ENCODE peak calls at places on chromosomes 2 and 18, in five cellular contexts. One of them, this sample, is unnamed.

GRCh38 chr2:65503746-65504145 is 71.3 kb upstream of the SPRED2 start:
- DNase-seq in fibroblast of lung: no peak
- DNase-seq in colonic mucosa: no peak
- DNase-seq in fibroblast of the aortic adventitia: no peak
- DNase-seq in dorsolateral prefrontal cortex: no peak
- DNase-seq in this sample: no peak

GRCh38 chr2:47089083-47089464 is 66.0 kb downstream of the STPG4 start:
- DNase-seq in fibroblast of the aortic adventitia: peak; percentile 53
- DNase-seq in fibroblast of lung: peak; percentile 77
- DNase-seq in dorsolateral prefrontal cortex: no peak
- DNase-seq in colonic mucosa: no peak
- DNase-seq in this sample: peak; percentile 76

GRCh38 chr18:33755918-33756590 is 178.0 kb downstream of the ASXL3 start:
- DNase-seq in colonic mucosa: peak; percentile 25
- DNase-seq in fibroblast of the aortic adventitia: peak; percentile 90
- DNase-seq in fibroblast of lung: peak; percentile 95
- DNase-seq in dorsolateral prefrontal cortex: peak; percentile 86
- DNase-seq in this sample: peak; percentile 33

GRCh38 chr18:11119962-11120361 is 29.4 kb downstream of the PIEZO2 start:
- DNase-seq in colonic mucosa: no peak
- DNase-seq in fibroblast of lung: peak; percentile 39
- DNase-seq in fibroblast of the aortic adventitia: peak; percentile 26
- DNase-seq in dorsolateral prefrontal cortex: no peak
- DNase-seq in this sample: peak; percentile 64

GRCh38 chr2:103669579-103669978 is 907.7 kb downstream of the TMEM182 start:
- DNase-seq in fibroblast of the aortic adventitia: no peak
- DNase-seq in colonic mucosa: no peak
- DNase-seq in dorsolateral prefrontal cortex: no peak
- DNase-seq in fibroblast of lung: peak; percentile 8
- DNase-seq in this sample: no peak

GRCh38 chr2:109239720-109240119 is 110.7 kb downstream of the SH3RF3 start:
- DNase-seq in dorsolateral prefrontal cortex: no peak
- DNase-seq in fibroblast of lung: peak; percentile 86
- DNase-seq in colonic mucosa: no peak
- DNase-seq in fibroblast of the aortic adventitia: peak; percentile 39
- DNase-seq in this sample: no peak

GRCh38 chr2:60565472-60565871 is 12.0 kb upstream of the BCL11A start:
- DNase-seq in colonic mucosa: peak; percentile 44
- DNase-seq in dorsolateral prefrontal cortex: no peak
- DNase-seq in fibroblast of the aortic adventitia: no peak
- DNase-seq in fibroblast of lung: peak; percentile 30
- DNase-seq in this sample: peak; percentile 25

GRCh38 chr2:235666240-235666781 is 172.5 kb downstream of the AGAP1 start:
- DNase-seq in fibroblast of lung: peak; percentile 95
- DNase-seq in colonic mucosa: peak; percentile 70
- DNase-seq in dorsolateral prefrontal cortex: no peak
- DNase-seq in fibroblast of the aortic adventitia: peak; percentile 93
- DNase-seq in this sample: peak; percentile 91

GRCh38 chr2:29064746-29065478 is 9.4 kb downstream of the PCARE start:
- DNase-seq in fibroblast of the aortic adventitia: no peak
- DNase-seq in dorsolateral prefrontal cortex: no peak
- DNase-seq in fibroblast of lung: no peak
- DNase-seq in colonic mucosa: no peak
- DNase-seq in this sample: no peak

GRCh38 chr2:144479659-144480058 is 40.3 kb downstream of the ZEB2 start:
- DNase-seq in colonic mucosa: no peak
- DNase-seq in dorsolateral prefrontal cortex: no peak
- DNase-seq in fibroblast of the aortic adventitia: no peak
- DNase-seq in fibroblast of lung: no peak
- DNase-seq in this sample: no peak

GRCh38 chr2:70226781-70227180 is 21.6 kb downstream of the TIA1 start:
- DNase-seq in fibroblast of lung: no peak
- DNase-seq in fibroblast of the aortic adventitia: no peak
- DNase-seq in dorsolateral prefrontal cortex: no peak
- DNase-seq in colonic mucosa: no peak
- DNase-seq in this sample: no peak

GRCh38 chr2:206693399-206694137 is 24.6 kb downstream of the DYTN start:
- DNase-seq in fibroblast of lung: peak; percentile 49
- DNase-seq in dorsolateral prefrontal cortex: no peak
- DNase-seq in fibroblast of the aortic adventitia: peak; percentile 83
- DNase-seq in colonic mucosa: peak; percentile 29
- DNase-seq in this sample: peak; percentile 76

GRCh38 chr2:193837368-193837767 is 1642.6 kb upstream of the TMEFF2 start:
- DNase-seq in fibroblast of the aortic adventitia: peak; percentile 83
- DNase-seq in dorsolateral prefrontal cortex: no peak
- DNase-seq in colonic mucosa: no peak
- DNase-seq in fibroblast of lung: peak; percentile 55
- DNase-seq in this sample: peak; percentile 56

GRCh38 chr2:239774142-239774462 is 251.0 kb downstream of the NDUFA10 start:
- DNase-seq in dorsolateral prefrontal cortex: peak; percentile 15
- DNase-seq in fibroblast of lung: no peak
- DNase-seq in fibroblast of the aortic adventitia: no peak
- DNase-seq in colonic mucosa: no peak
- DNase-seq in this sample: no peak

GRCh38 chr2:47211497-47212011 is 56.4 kb upstream of the STPG4 start:
- DNase-seq in colonic mucosa: no peak
- DNase-seq in dorsolateral prefrontal cortex: no peak
- DNase-seq in fibroblast of the aortic adventitia: no peak
- DNase-seq in fibroblast of lung: no peak
- DNase-seq in this sample: no peak

GRCh38 chr2:228697456-228697855 is 516.0 kb upstream of the SPHKAP start:
- DNase-seq in dorsolateral prefrontal cortex: no peak
- DNase-seq in colonic mucosa: no peak
- DNase-seq in fibroblast of lung: no peak
- DNase-seq in fibroblast of the aortic adventitia: no peak
- DNase-seq in this sample: no peak

GRCh38 chr2:29269095-29270090 is 154.2 kb downstream of the CLIP4 start:
- DNase-seq in fibroblast of lung: no peak
- DNase-seq in fibroblast of the aortic adventitia: no peak
- DNase-seq in dorsolateral prefrontal cortex: no peak
- DNase-seq in colonic mucosa: no peak
- DNase-seq in this sample: no peak

GRCh38 chr2:215476424-215476823 is 40.6 kb upstream of the FN1 start:
- DNase-seq in fibroblast of lung: peak; percentile 38
- DNase-seq in dorsolateral prefrontal cortex: no peak
- DNase-seq in colonic mucosa: no peak
- DNase-seq in fibroblast of the aortic adventitia: peak; percentile 14
- DNase-seq in this sample: peak; percentile 60

GRCh38 chr2:198173242-198173641 is 368.8 kb downstream of the PLCL1 start:
- DNase-seq in colonic mucosa: no peak
- DNase-seq in fibroblast of lung: no peak
- DNase-seq in dorsolateral prefrontal cortex: peak; percentile 56
- DNase-seq in fibroblast of the aortic adventitia: peak; percentile 30
- DNase-seq in this sample: peak; percentile 42

GRCh38 chr18:79680100-79680879 is 687 bp downstream of the CTDP1 start:
- DNase-seq in dorsolateral prefrontal cortex: no peak
- DNase-seq in fibroblast of the aortic adventitia: peak; percentile 45
- DNase-seq in colonic mucosa: peak; percentile 78
- DNase-seq in fibroblast of lung: peak; percentile 38
- DNase-seq in this sample: peak; percentile 63

GRCh38 chr2:175575346-175576258 is 394.1 kb upstream of the ATP5MC3 start:
- DNase-seq in fibroblast of the aortic adventitia: no peak
- DNase-seq in fibroblast of lung: no peak
- DNase-seq in colonic mucosa: no peak
- DNase-seq in dorsolateral prefrontal cortex: no peak
- DNase-seq in this sample: no peak

DNA sequence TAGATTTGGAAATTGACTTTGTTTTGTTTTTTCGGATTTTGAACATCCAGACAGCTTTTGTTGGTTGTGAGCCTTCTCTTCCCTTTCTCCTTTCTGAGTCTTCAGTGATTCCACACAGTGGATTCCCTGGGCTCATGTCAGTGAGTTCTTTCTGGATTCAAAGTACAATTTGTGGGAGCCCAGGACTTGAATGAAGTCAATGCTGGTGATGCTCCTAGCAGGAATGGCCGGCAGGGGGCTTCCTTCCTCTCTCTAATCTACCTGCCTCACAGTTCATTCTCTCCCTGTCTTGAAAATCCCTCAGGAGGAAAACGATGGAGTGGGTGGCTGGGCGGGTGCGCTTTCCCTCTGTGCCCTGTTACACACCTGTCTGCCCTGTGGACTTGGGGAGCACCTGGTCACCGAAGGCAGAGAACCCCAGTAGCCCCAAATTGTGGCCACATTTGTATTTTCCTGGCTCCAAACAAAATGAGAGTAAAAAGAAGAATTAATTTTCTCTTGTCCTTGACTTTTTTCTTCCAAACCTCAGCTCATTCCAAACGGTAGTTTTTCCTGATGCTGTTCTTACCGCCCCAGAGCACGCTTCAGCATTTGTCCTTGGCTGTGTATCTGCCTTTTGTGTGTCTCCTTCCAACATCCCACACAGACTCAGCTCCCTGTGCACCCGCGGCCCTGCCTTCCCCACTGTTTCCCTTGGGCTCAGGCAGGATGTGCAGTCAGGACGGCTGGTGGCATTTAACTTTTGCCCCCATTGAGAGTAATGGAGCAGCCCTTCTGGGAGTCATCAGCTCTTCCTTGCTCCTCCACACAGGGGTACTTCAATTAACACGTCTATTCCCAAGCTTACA is 86.6 kb downstream of the MARCO start:
- DNase-seq in dorsolateral prefrontal cortex: no peak
- DNase-seq in fibroblast of the aortic adventitia: peak; percentile 50
- DNase-seq in colonic mucosa: peak; percentile 50
- DNase-seq in fibroblast of lung: peak; percentile 15
- DNase-seq in this sample: peak; percentile 54
- TF ChIP-seq CTCF in dorsolateral prefrontal cortex: peak; percentile 43
- TF ChIP-seq CTCF in fibroblast of the aortic adventitia: peak; percentile 64
- TF ChIP-seq CTCF in colonic mucosa: peak; percentile 15
- TF ChIP-seq CTCF in fibroblast of lung: peak; percentile 44
- TF ChIP-seq CTCF in this sample: peak; percentile 57

GRCh38 chr2:184598313-184599053 is at the start of gene ZNF804A:
- DNase-seq in fibroblast of lung: peak; percentile 76
- DNase-seq in dorsolateral prefrontal cortex: peak; percentile 83
- DNase-seq in fibroblast of the aortic adventitia: peak; percentile 61
- DNase-seq in colonic mucosa: peak; percentile 27
- DNase-seq in this sample: peak; percentile 45

GRCh38 chr2:184597571-184597980 is 753 bp upstream of the ZNF804A start:
- DNase-seq in fibroblast of lung: peak; percentile 69
- DNase-seq in colonic mucosa: no peak
- DNase-seq in dorsolateral prefrontal cortex: peak; percentile 44
- DNase-seq in fibroblast of the aortic adventitia: peak; percentile 71
- DNase-seq in this sample: peak; percentile 29

GRCh38 chr2:184597996-184598312 is 375 bp upstream of the ZNF804A start:
- DNase-seq in fibroblast of the aortic adventitia: no peak
- DNase-seq in colonic mucosa: no peak
- DNase-seq in fibroblast of lung: no peak
- DNase-seq in dorsolateral prefrontal cortex: no peak
- DNase-seq in this sample: no peak

GRCh38 chr2:184599054-184599874 is 935 bp downstream of the ZNF804A start:
- DNase-seq in fibroblast of the aortic adventitia: peak; percentile 53
- DNase-seq in fibroblast of lung: peak; percentile 48
- DNase-seq in dorsolateral prefrontal cortex: peak; percentile 46
- DNase-seq in colonic mucosa: no peak
- DNase-seq in this sample: peak; percentile 5

DNA sequence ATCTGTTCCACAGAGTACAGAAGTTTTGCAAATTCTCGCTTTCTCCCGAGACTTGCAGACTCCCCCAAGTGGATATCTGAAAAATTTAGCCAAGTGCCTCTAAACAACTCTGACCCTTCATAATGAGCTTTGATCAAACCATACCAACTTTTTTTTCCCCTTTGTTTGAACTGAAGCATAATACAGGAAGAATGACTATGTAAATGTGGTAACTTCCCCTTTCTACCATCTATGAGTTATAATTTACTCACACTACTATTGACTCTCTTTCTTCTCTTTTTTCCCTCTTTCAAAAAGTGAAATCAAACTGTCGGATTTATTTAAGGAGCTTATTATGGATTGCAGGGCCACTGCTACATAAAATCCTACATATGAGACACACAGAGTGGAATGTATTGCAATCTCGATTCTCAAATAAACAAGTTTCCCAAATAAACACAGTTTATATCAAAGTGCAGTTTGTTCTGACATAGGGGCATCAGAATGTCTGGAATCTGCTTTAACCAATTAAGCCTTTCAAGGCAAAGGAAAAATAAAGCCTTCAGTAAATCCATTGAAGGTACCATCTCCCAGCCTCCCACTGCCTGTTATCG is 1.4 kb upstream of the ZNF804A start:
- DNase-seq in colonic mucosa: no peak
- DNase-seq in dorsolateral prefrontal cortex: no peak
- DNase-seq in fibroblast of lung: peak; percentile 78
- DNase-seq in fibroblast of the aortic adventitia: peak; percentile 65
- DNase-seq in this sample: peak; percentile 44
- H3K4me3 ChIP-seq in colonic mucosa: peak overlapping the region; percentile 50
- H3K4me3 ChIP-seq in dorsolateral prefrontal cortex: peak overlapping the region; percentile 80
- H3K4me3 ChIP-seq in fibroblast of lung: peak overlapping the region; percentile 77
- H3K4me3 ChIP-seq in fibroblast of the aortic adventitia: peak overlapping the region; percentile 77
- H3K4me3 ChIP-seq in this sample: peak overlapping the region; percentile 62

DNA sequence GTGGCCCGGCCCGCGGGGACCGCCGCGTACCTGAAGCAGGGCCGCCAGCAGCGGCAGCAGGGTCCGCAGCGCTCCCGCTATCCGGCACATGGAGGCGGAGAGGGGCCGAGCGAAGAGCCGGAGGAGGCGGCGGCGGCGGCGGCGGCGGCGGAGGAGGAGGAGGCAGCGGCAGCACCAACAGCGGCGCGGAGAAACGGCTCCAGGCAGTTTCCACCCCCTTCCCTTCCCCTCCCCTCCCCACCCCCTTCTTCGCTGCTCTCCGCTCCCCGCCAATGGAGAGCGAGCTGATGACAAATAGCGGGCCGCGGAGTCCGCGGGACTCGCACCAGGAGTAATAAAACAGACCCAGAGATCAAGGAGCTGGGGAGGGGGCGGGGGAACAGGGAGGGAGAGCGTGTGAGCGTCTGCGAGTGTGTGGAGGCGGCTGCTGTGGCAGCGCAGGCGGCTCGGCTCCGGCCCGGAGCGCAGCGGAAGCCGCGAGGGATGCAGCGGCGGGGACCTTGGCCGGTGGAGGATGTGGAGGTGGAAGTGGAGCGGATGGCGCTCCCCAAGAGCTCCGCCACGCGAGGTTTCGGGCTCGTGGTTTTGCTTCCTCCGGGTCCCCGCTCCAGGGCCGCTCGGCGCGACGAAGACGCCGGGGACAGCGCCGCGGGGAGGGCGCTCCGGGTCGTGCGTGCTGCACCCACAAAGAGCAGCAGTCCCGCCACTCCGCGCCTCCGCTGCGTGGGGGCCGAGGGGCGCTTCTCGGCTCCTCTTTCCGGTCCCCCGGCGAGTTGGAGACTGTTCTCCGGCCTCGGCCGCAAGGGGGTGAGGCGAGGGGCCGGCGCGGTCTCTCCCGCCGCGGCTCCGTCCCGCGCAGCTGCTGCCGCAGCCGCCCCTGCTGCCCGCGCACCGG is at the start of gene CDH2:
- DNase-seq in fibroblast of lung: peak; percentile 94
- DNase-seq in dorsolateral prefrontal cortex: peak; percentile 78
- DNase-seq in colonic mucosa: no peak
- DNase-seq in fibroblast of the aortic adventitia: peak; percentile 85
- DNase-seq in this sample: peak; percentile 88
- TF ChIP-seq CTCF in fibroblast of lung: no peak
- TF ChIP-seq CTCF in dorsolateral prefrontal cortex: peak; percentile 23
- TF ChIP-seq CTCF in colonic mucosa: no peak
- TF ChIP-seq CTCF in fibroblast of the aortic adventitia: peak; percentile 19
- TF ChIP-seq CTCF in this sample: no peak

DNA sequence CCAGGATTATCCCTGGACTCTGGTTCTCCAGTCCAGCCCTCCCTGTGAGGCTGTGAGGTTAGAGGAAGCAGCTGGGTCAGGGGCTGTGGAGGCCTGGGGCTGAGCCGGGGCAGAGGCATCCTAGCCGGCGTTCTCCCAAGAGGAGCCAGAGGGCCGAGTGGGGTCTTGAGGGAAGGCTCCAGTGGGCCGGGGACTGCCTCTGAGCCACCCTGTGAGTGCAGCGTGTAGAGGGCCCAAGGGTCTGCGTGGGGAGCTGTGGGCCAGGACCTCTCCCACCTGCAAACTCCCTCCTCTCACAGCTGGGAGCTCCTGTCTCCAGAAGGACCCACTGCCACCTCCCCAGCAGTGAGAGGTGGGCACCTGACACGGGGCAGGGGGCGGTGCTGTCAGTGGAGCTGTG is 41.0 kb downstream of the GLI2 start:
- DNase-seq in dorsolateral prefrontal cortex: no peak
- DNase-seq in colonic mucosa: no peak
- DNase-seq in fibroblast of lung: no peak
- DNase-seq in fibroblast of the aortic adventitia: no peak
- DNase-seq in this sample: no peak
- H3K4me3 ChIP-seq in dorsolateral prefrontal cortex: no peak overlapping the region
- H3K4me3 ChIP-seq in colonic mucosa: no peak overlapping the region
- H3K4me3 ChIP-seq in fibroblast of lung: no peak overlapping the region
- H3K4me3 ChIP-seq in fibroblast of the aortic adventitia: no peak overlapping the region
- H3K4me3 ChIP-seq in this sample: no peak overlapping the region

This sample was measured in cardiac fibroblast.